ENCODE peak calls at places on chromosomes 6 and 20, in five cellular contexts. I, O, E, D and N are unnamed samples.

GRCh38 chr6:134342211-134342610 is 24.3 kb upstream of the SGK1 start:
- DNase-seq in E (no peak), O (no peak), D (no peak), I (no peak), N (no peak)

GRCh38 chr6:142822882-142823578 is 121.9 kb downstream of the HIVEP2 start:
- DNase-seq in D (no peak), O (no peak), I (no peak), E (no peak), N (no peak)

GRCh38 chr6:138349891-138350290 is 27.8 kb upstream of the SMIM28 start:
- DNase-seq in I (peak), E (no peak), D (no peak), O (peak), N (peak)

GRCh38 chr6:152750694-152751093 is at the start of gene VIP:
- DNase-seq in D (no peak), E (no peak), O (peak), I (peak), N (peak)

GRCh38 chr6:118161364-118161763 is 254.3 kb downstream of the SLC35F1 start:
- DNase-seq in I (no peak), O (no peak), E (no peak), D (no peak), N (no peak)

GRCh38 chr6:149107973-149108372 is 209.5 kb upstream of the TAB2 start:
- DNase-seq in E (no peak), O (no peak), I (no peak), D (no peak), N (no peak)

GRCh38 chr6:169266261-169266660 is 12.6 kb upstream of the THBS2 start:
- DNase-seq in E (no peak), I (no peak), D (no peak), O (no peak), N (no peak)

GRCh38 chr20:53949319-53949839 is 121.0 kb downstream of the BCAS1 start:
- DNase-seq in E (no peak), D (peak), I (peak), O (peak), N (peak)

GRCh38 chr20:63693079-63693974 is 3.1 kb upstream of the TNFRSF6B start:
- DNase-seq in O (no peak), I (no peak), E (peak), D (no peak), N (no peak)

GRCh38 chr6:119160911-119161310 is 82.4 kb upstream of the FAM184A start:
- DNase-seq in E (no peak), D (no peak), I (no peak), O (no peak), N (peak)

GRCh38 chr6:167350731-167351655 is 26.1 kb downstream of the TTLL2 start:
- DNase-seq in I (peak), D (peak), E (peak), O (peak), N (peak)
- H3K4me3 ChIP-seq in I (peak), D (peak), E (peak), O (peak), N (peak)

GRCh38 chr6:32622545-32623401 is 14.4 kb upstream of the HLA-DQA1 start:
- DNase-seq in D (peak), I (no peak), E (no peak), O (peak), N (peak)
- TF ChIP-seq CTCF in D (peak), I (no peak), E (no peak), O (peak), N (no peak)

DNA sequence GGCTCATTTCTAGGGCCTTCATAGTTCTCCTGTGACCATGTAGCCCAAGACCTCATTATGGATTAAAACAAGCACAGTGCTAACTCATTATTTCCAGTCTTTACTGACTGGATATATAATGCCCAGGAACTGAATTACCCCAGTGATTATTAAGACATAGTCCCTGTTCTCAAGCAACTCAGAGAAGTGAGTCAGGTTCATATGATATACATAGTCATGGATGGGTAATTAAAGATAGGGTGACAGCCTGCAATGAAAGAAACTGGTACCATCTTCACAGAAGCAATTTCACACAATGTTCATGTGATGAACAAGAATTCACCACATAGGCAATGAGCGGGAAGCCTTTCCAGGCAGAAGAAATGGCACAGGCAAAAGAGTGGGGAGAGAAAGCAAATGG is 3.5 kb downstream of the TRIM27 start:
- DNase-seq in O (no peak), E (no peak), D (no peak), I (no peak), N (no peak)
- H3K4me3 ChIP-seq in O (no peak), E (no peak), D (no peak), I (no peak), N (no peak)

DNA sequence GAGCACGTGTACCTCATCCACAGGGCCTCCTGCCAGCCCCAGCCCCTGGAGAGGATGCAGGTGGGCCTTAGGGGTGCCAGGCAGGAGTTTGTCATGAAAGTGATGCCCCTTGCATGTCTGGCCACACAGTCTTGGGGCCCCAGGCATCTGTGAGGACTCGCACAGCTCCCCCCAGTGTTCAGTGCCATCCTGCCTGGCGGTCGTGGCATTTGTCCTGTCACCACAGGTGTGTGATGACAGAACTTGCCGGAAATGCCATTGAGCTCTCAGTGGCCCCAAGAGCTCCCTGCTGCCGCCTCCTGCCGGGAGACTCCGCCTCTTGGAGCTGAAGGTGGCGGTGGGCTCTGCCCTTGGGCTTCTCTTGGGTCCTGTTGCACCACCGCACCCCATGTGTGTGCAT is 30.6 kb upstream of the ADRM1 start:
- DNase-seq in D (no peak), I (no peak), O (no peak), E (peak), N (no peak)
- TF ChIP-seq CTCF in D (no peak), I (no peak), O (no peak), E (no peak), N (no peak)

GRCh38 chr6:21691685-21692346 is 98.3 kb downstream of the SOX4 start:
- DNase-seq in D (no peak), E (no peak), I (no peak), O (no peak), N (no peak)
- H3K4me3 ChIP-seq in D (no peak), E (no peak), I (no peak), O (no peak), N (no peak)

DNA sequence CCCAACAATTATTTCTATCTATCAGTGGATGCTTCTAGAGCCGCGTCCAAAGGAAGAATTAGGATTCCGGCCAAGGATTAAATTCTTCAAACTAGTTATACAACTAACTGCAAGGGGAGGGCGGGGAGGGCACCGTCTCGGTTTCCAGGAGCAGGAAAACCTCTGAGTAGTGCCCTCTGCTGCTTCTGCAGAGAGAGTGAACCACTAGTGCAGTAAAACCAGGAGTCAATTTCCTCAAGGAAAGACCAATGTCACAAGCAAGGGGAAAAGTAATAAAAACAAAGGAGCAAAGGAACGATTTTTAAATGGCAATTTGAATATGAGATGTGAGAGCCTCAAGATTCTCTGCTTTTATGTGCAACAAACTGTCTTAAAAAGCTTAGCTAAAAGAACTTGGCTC is 16.5 kb upstream of the UBE2J1 start:
- DNase-seq in I (peak), D (no peak), O (peak), E (no peak), N (peak)
- TF ChIP-seq CTCF in I (peak), D (peak), O (peak), E (no peak), N (peak)